ENCODE peak calls at places on chromosome 1, in four cellular contexts. I is psoas muscle, U is IMR-90, L is NCI-H1417. F is an unnamed sample.

GRCh38 chr1:98498651-98499050 is 162.9 kb upstream of the SNX7 start:
- DNase-seq in U (no peak), I (no peak), L (no peak), F (no peak)

GRCh38 chr1:23795676-23796465 is 4.7 kb downstream of the GALE start:
- DNase-seq in I (no peak), L (no peak), U (no peak), F (no peak)

GRCh38 chr1:22903113-22903512 is 69.6 kb downstream of the LACTBL1 start:
- DNase-seq in U (peak; percentile 78), I (no peak), L (no peak), F (no peak)

GRCh38 chr1:204450461-204451257 is 39.0 kb upstream of the PPP1R15B start:
- DNase-seq in I (peak; percentile 89), U (no peak), L (no peak), F (no peak)

GRCh38 chr1:116988248-116988647 is 13.3 kb upstream of the CD101 start:
- DNase-seq in U (no peak), I (no peak), L (no peak), F (no peak)

GRCh38 chr1:17055801-17056200 is 2.0 kb upstream of the SDHB start:
- DNase-seq in I (no peak), U (no peak), L (no peak), F (no peak)

GRCh38 chr1:201637282-201638076 is 98.6 kb downstream of the NAV1 start:
- DNase-seq in U (peak; percentile 68), I (no peak), L (no peak), F (no peak)

GRCh38 chr1:197011614-197012013 is 34.3 kb downstream of the CFHR5 start:
- DNase-seq in I (no peak), U (no peak), L (no peak), F (no peak)

GRCh38 chr1:245462161-245462560 is 307.4 kb downstream of the KIF26B start:
- DNase-seq in I (no peak), U (no peak), L (no peak), F (no peak)

GRCh38 chr1:94863919-94864318 is 43.8 kb downstream of the SLC44A3 start:
- DNase-seq in U (peak; percentile 87), I (no peak), L (no peak), F (peak; percentile 83)

GRCh38 chr1:85344256-85344694 is 67.8 kb upstream of the BCL10 start:
- DNase-seq in U (peak; percentile 63), I (no peak), L (no peak), F (peak; percentile 56)